ENCODE peak calls at places on chromosomes 1 and 21, in seven cellular contexts. G is spleen; Z is GM12865; T is A549; P is CD8-positive, alpha-beta T cell; F is endothelial cell of umbilical vein; B is HFF-Myc. X is an unnamed sample.

GRCh38 chr1:18305182-18305795 is 175.4 kb upstream of the KLHDC7A start:
- DNase-seq in B (no peak), G (no peak), T (no peak), F (no peak), Z (no peak), P (no peak), X (no peak)

GRCh38 chr1:38815903-38816627 is 43.5 kb downstream of the RRAGC start:
- DNase-seq in T (no peak), G (no peak), Z (peak; percentile 93), B (no peak), F (no peak), P (no peak), X (no peak)

GRCh38 chr1:35448344-35448801 is 108.8 kb downstream of the KIAA0319L start:
- DNase-seq in T (no peak), B (peak; percentile 79), F (peak; percentile 54), Z (no peak), P (no peak), G (no peak), X (peak; percentile 98)

GRCh38 chr1:208026880-208027438 is 116.0 kb upstream of the CD34 start:
- DNase-seq in P (no peak), B (no peak), T (no peak), F (no peak), G (no peak), Z (no peak), X (no peak)

GRCh38 chr1:41495171-41495948 is 10.9 kb upstream of the EDN2 start:
- DNase-seq in T (no peak), Z (peak; percentile 34), F (peak; percentile 45), B (no peak), G (no peak), P (no peak), X (peak; percentile 36)

GRCh38 chr1:36398370-36398977 is 766 bp upstream of the LSM10 start:
- DNase-seq in T (no peak), B (no peak), F (no peak), P (no peak), Z (no peak), G (no peak), X (no peak)

GRCh38 chr1:219699870-219700269 is 87.0 kb upstream of the ZC3H11B start:
- DNase-seq in T (no peak), B (no peak), P (no peak), Z (no peak), F (no peak), G (no peak), X (no peak)

GRCh38 chr21:29875873-29876272 is 63.9 kb downstream of the GRIK1 start:
- DNase-seq in F (no peak), T (no peak), P (no peak), B (no peak), Z (no peak), G (no peak), X (no peak)

GRCh38 chr1:70324683-70325082 is 29.8 kb downstream of the ANKRD13C start:
- DNase-seq in T (no peak), P (no peak), F (no peak), Z (no peak), B (no peak), G (no peak), X (no peak)

GRCh38 chr1:156444407-156445001 is 56.1 kb downstream of the MEF2D start:
- DNase-seq in F (peak; percentile 43), B (no peak), G (no peak), T (peak; percentile 52), Z (peak; percentile 45), P (peak; percentile 50), X (peak; percentile 30)

GRCh38 chr21:26082549-26082948 is 88.0 kb downstream of the APP start:
- DNase-seq in F (no peak), P (no peak), G (no peak), B (no peak), T (no peak), Z (no peak), X (no peak)

GRCh38 chr1:44086722-44087474 is 31.7 kb upstream of the KLF17 start:
- DNase-seq in F (no peak), G (no peak), B (no peak), T (no peak), Z (no peak), P (no peak), X (peak; percentile 42)

GRCh38 chr1:235783148-235783776 is 83.4 kb downstream of the LYST start:
- DNase-seq in B (peak; percentile 17), Z (peak; percentile 37), P (no peak), G (no peak), F (peak; percentile 52), T (peak; percentile 15), X (peak; percentile 31)

GRCh38 chr1:223316082-223316481 is 47.9 kb downstream of the SUSD4 start:
- DNase-seq in Z (no peak), P (no peak), T (no peak), B (no peak), F (no peak), G (no peak), X (no peak)

GRCh38 chr1:208326033-208326432 is 81.8 kb upstream of the PLXNA2 start:
- DNase-seq in B (no peak), Z (no peak), G (no peak), T (no peak), F (no peak), P (no peak), X (no peak)

GRCh38 chr1:201155354-201155753 is 1.1 kb upstream of the TMEM9 start:
- DNase-seq in P (no peak), T (no peak), F (no peak), Z (no peak), B (no peak), G (peak; percentile 40), X (no peak)

GRCh38 chr1:215911406-215911968 is 344.4 kb downstream of the KCTD3 start:
- DNase-seq in P (no peak), Z (no peak), B (no peak), T (no peak), F (no peak), G (no peak), X (no peak)

GRCh38 chr1:159932296-159933285 is 7.3 kb upstream of the TAGLN2 start:
- DNase-seq in F (no peak), P (no peak), G (peak; percentile 69), T (no peak), Z (no peak), B (no peak), X (no peak)

GRCh38 chr1:10121688-10122087 is 88.7 kb upstream of the KIF1B start:
- DNase-seq in P (no peak), B (no peak), Z (no peak), G (no peak), F (no peak), T (no peak), X (no peak)

GRCh38 chr21:18954415-18954972 is 550.9 kb upstream of the TMPRSS15 start:
- DNase-seq in Z (no peak), T (no peak), P (no peak), G (no peak), F (no peak), B (no peak), X (peak; percentile 8)

GRCh38 chr1:227944931-227945890 is 2.5 kb downstream of the WNT9A start:
- DNase-seq in F (no peak), G (peak; percentile 74), T (no peak), B (no peak), P (no peak), Z (no peak), X (no peak)

GRCh38 chr1:57576750-57577149 is 152.9 kb upstream of the DAB1 start:
- DNase-seq in P (no peak), B (no peak), T (no peak), G (no peak), F (no peak), Z (no peak), X (no peak)

GRCh38 chr21:39972471-39972870 is 105.2 kb downstream of the PCP4 start:
- DNase-seq in B (no peak), T (no peak), Z (no peak), F (no peak), G (no peak), P (no peak), X (no peak)

GRCh38 chr1:219798283-219799030 is 129.9 kb downstream of the SLC30A10 start:
- DNase-seq in G (no peak), P (no peak), Z (no peak), T (no peak), B (no peak), F (no peak), X (no peak)

GRCh38 chr1:78833491-78833890 is 173.0 kb downstream of the ADGRL4 start:
- DNase-seq in T (no peak), Z (no peak), B (peak; percentile 73), F (peak; percentile 93), P (no peak), G (no peak), X (peak; percentile 83)

GRCh38 chr1:37255111-37255795 is 219.1 kb upstream of the ZC3H12A start:
- DNase-seq in G (no peak), P (no peak), T (peak; percentile 21), F (peak; percentile 3), Z (peak; percentile 7), B (no peak), X (peak; percentile 86)

GRCh38 chr1:161084205-161084988 is 5.0 kb downstream of the NECTIN4 start:
- DNase-seq in Z (no peak), B (no peak), G (no peak), P (no peak), F (no peak), T (no peak), X (no peak)

GRCh38 chr1:56376188-56376984 is 203.0 kb downstream of the PLPP3 start:
- DNase-seq in B (no peak), P (no peak), F (peak; percentile 7), Z (no peak), G (no peak), T (no peak), X (peak; percentile 46)

GRCh38 chr1:39675220-39675619 is 3.3 kb upstream of the NT5C1A start:
- DNase-seq in T (no peak), Z (no peak), F (no peak), P (no peak), G (peak; percentile 23), B (no peak), X (no peak)

GRCh38 chr1:175466556-175466955 is 274.0 kb upstream of the KIAA0040 start:
- DNase-seq in T (no peak), P (no peak), F (no peak), Z (no peak), G (no peak), B (no peak), X (no peak)
- TF ChIP-seq CTCF in T (no peak), P (no peak), F (no peak), Z (no peak), G (no peak), B (no peak), X (no peak)

GRCh38 chr1:1300352-1300739 is 7.4 kb downstream of the ACAP3 start:
- DNase-seq in F (no peak), T (no peak), Z (no peak), B (no peak), G (no peak), P (no peak), X (no peak)
- TF ChIP-seq CTCF in F (no peak), T (no peak), Z (no peak), B (no peak), G (no peak), P (no peak), X (no peak)

DNA sequence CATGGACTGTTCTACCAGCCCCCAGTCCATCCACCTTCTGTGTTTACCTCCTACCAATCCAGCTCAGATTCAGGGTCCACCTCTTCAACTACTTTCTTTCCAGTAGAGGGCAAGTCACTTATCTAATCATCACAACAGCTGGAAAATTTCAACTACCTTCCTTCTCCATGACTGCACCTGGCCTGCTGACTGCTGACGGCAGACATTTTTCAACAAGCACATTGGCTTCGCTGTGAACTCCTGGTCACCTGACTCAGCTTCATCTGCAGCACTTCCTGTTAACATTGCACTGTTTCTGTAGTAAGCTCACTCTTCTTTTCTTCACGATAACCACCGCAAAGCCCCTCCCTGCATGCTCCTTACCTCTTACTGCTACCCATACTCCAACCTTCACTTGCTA is 405.7 kb downstream of the NTNG1 start:
- DNase-seq in F (no peak), G (no peak), B (no peak), T (no peak), Z (no peak), P (no peak), X (no peak)
- TF ChIP-seq CTCF in F (no peak), G (no peak), B (no peak), T (no peak), Z (no peak), P (no peak), X (no peak)

GRCh38 chr1:31679676-31680230 is 24.1 kb downstream of the COL16A1 start:
- DNase-seq in T (no peak), B (no peak), Z (no peak), P (no peak), G (no peak), F (no peak), X (no peak)
- TF ChIP-seq CTCF in T (no peak), B (no peak), Z (no peak), P (no peak), G (no peak), F (no peak), X (no peak)

X was measured in cardiac muscle cell.